ENCODE peak calls at places on chromosome 13, in ten cellular contexts. M, A, K, J, D, Z, Q, U, B and P are unnamed samples.

GRCh38 chr13:59461411-59461810 is 702.3 kb downstream of the DIAPH3 start:
- DNase-seq in J (no peak), Q (no peak), B (no peak), D (no peak), U (no peak), A (no peak), M (no peak), K (no peak), Z (no peak), P (no peak)

GRCh38 chr13:22800726-22801401 is 379.9 kb upstream of the SGCG start:
- DNase-seq in J (no peak), Q (no peak), U (no peak), Z (no peak), A (no peak), M (peak), K (no peak), D (no peak), B (no peak), P (no peak)

GRCh38 chr13:34179481-34179880 is 361.5 kb downstream of the RFC3 start:
- DNase-seq in K (no peak), B (no peak), J (no peak), D (no peak), U (no peak), M (no peak), Q (no peak), Z (no peak), A (peak), P (peak)

GRCh38 chr13:68234278-68234677 is 1004.1 kb upstream of the PCDH9 start:
- DNase-seq in J (no peak), B (no peak), D (no peak), M (peak), Q (no peak), U (no peak), A (peak), K (no peak), Z (no peak), P (peak)

GRCh38 chr13:110250258-110250891 is 56.6 kb downstream of the COL4A1 start:
- DNase-seq in U (no peak), A (no peak), Q (no peak), J (no peak), K (no peak), D (no peak), B (no peak), M (peak), Z (peak), P (no peak)

GRCh38 chr13:72694314-72694713 is 33.1 kb downstream of the MZT1 start:
- DNase-seq in M (no peak), J (no peak), D (no peak), A (peak), U (no peak), K (no peak), Z (no peak), B (no peak), Q (no peak), P (peak)

GRCh38 chr13:31334547-31334946 is 134.8 kb downstream of the B3GLCT start:
- DNase-seq in Q (no peak), K (no peak), B (no peak), A (no peak), M (no peak), U (no peak), Z (no peak), J (no peak), D (no peak), P (no peak)

GRCh38 chr13:112450567-112451240 is 74.5 kb downstream of the SPACA7 start:
- DNase-seq in M (no peak), U (no peak), Z (no peak), K (no peak), Q (no peak), B (no peak), A (no peak), J (no peak), D (peak), P (peak)

GRCh38 chr13:91359566-91359965 is 12.1 kb downstream of the MIR17HG start:
- DNase-seq in K (no peak), Z (no peak), B (no peak), J (no peak), D (no peak), A (no peak), M (no peak), Q (no peak), U (no peak), P (no peak)

GRCh38 chr13:106083620-106084350 is 451.7 kb downstream of the EFNB2 start:
- DNase-seq in Z (no peak), Q (no peak), M (peak), B (no peak), K (peak), A (peak), U (peak), D (peak), J (no peak), P (peak)

GRCh38 chr13:99656092-99656745 is 154.9 kb downstream of the TM9SF2 start:
- DNase-seq in B (peak), D (peak), Z (peak), Q (peak), U (peak), M (peak), K (peak), J (peak), A (peak), P (peak)

GRCh38 chr13:79593121-79593520 is 112.2 kb downstream of the NDFIP2 start:
- DNase-seq in D (no peak), J (no peak), K (no peak), A (no peak), B (no peak), M (no peak), Q (no peak), U (no peak), Z (no peak), P (no peak)

GRCh38 chr13:29892149-29892548 is 41.7 kb upstream of the UBL3 start:
- DNase-seq in K (no peak), B (no peak), Z (no peak), Q (no peak), U (no peak), J (no peak), A (no peak), D (peak), M (no peak), P (peak)

GRCh38 chr13:102172406-102172805 is 229.4 kb downstream of the FGF14 start:
- DNase-seq in U (no peak), K (no peak), A (no peak), J (no peak), M (no peak), D (no peak), Z (no peak), B (no peak), Q (no peak), P (no peak)

GRCh38 chr13:78787189-78787588 is 128.2 kb upstream of the OBI1 start:
- DNase-seq in U (no peak), K (no peak), M (peak), Z (no peak), D (no peak), Q (no peak), B (no peak), J (no peak), A (no peak), P (peak)

GRCh38 chr13:46097015-46097414 is 7.8 kb downstream of the CPB2 start:
- DNase-seq in K (no peak), D (peak), M (no peak), J (no peak), Z (no peak), A (no peak), U (no peak), B (no peak), Q (no peak), P (no peak)

GRCh38 chr13:28955264-28955966 is 135.3 kb downstream of the MTUS2 start:
- DNase-seq in K (no peak), M (no peak), A (peak), U (no peak), B (no peak), Q (no peak), J (no peak), D (no peak), Z (no peak), P (peak)

GRCh38 chr13:23447927-23448326 is 14.4 kb upstream of the SACS start:
- DNase-seq in Q (no peak), K (peak), J (no peak), A (no peak), B (no peak), Z (no peak), U (no peak), M (peak), D (no peak), P (no peak)

GRCh38 chr13:94480672-94481145 is 1.2 kb upstream of the DCT start:
- DNase-seq in M (peak), U (no peak), Q (no peak), A (no peak), B (no peak), D (no peak), J (no peak), Z (no peak), K (peak), P (no peak)

GRCh38 chr13:23889598-23890224 is 511 bp upstream of the MIPEP start:
- DNase-seq in Z (no peak), J (no peak), K (no peak), U (no peak), Q (no peak), M (no peak), B (no peak), A (peak), D (no peak), P (peak)

GRCh38 chr13:87035538-87035937 is 635.6 kb upstream of the SLITRK5 start:
- DNase-seq in Q (no peak), J (no peak), D (no peak), B (no peak), K (no peak), A (no peak), M (no peak), Z (no peak), U (no peak), P (no peak)

GRCh38 chr13:84362777-84363176 is 480.5 kb upstream of the SLITRK1 start:
- DNase-seq in J (no peak), U (no peak), B (no peak), K (no peak), Q (no peak), Z (no peak), A (no peak), M (no peak), D (no peak), P (no peak)

GRCh38 chr13:105991622-105992254 is 543.7 kb downstream of the EFNB2 start:
- DNase-seq in M (peak), D (no peak), U (no peak), K (peak), Q (no peak), J (no peak), A (no peak), Z (no peak), B (no peak), P (peak)

GRCh38 chr13:100497394-100497793 is 91.2 kb downstream of the GGACT start:
- DNase-seq in D (no peak), Z (no peak), B (no peak), Q (no peak), K (no peak), U (no peak), J (no peak), M (peak), A (no peak), P (no peak)

GRCh38 chr13:73390100-73390499 is 331.3 kb downstream of the KLF5 start:
- DNase-seq in B (no peak), A (no peak), Z (no peak), Q (no peak), D (no peak), U (no peak), J (no peak), M (no peak), K (no peak), P (no peak)